ENCODE peak calls at places on chromosome 5, in eight cellular contexts. T, G, S, C, D, B, H and R are unnamed samples.

GRCh38 chr5:35777358-35778087 is 79.2 kb upstream of the IL7R start:
- DNase-seq in T (peak), G (peak), S (peak), C (peak), D (peak), B (peak), H (peak), R (peak)

GRCh38 chr5:14884062-14884612 is 12.6 kb upstream of the ANKH start:
- DNase-seq in T (no peak), G (no peak), S (no peak), C (no peak), D (peak), B (no peak), H (no peak), R (no peak)

GRCh38 chr5:135207866-135208265 is 173.8 kb upstream of the PITX1 start:
- DNase-seq in T (no peak), G (no peak), S (no peak), C (no peak), D (no peak), B (no peak), H (no peak), R (peak)

GRCh38 chr5:150036513-150036912 is 36.0 kb downstream of the HMGXB3 start:
- DNase-seq in T (no peak), G (no peak), S (peak), C (no peak), D (peak), B (peak), H (no peak), R (peak)

GRCh38 chr5:9350301-9350797 is 195.5 kb downstream of the SEMA5A start:
- DNase-seq in T (no peak), G (no peak), S (peak), C (no peak), D (peak), B (no peak), H (no peak), R (peak)

GRCh38 chr5:149429839-149430721 is 51.0 kb upstream of the IL17B start:
- DNase-seq in T (no peak), G (no peak), S (peak), C (no peak), D (peak), B (no peak), H (no peak), R (peak)

GRCh38 chr5:374631-375335 is 53.3 kb downstream of the AHRR start:
- DNase-seq in T (no peak), G (no peak), S (no peak), C (no peak), D (no peak), B (no peak), H (no peak), R (no peak)

GRCh38 chr5:59745422-59745863 is 148.1 kb downstream of the PDE4D start:
- DNase-seq in T (no peak), G (no peak), S (peak), C (no peak), D (peak), B (no peak), H (peak), R (peak)

GRCh38 chr5:81313686-81314085 is 12.3 kb downstream of the ZCCHC9 start:
- DNase-seq in T (no peak), G (no peak), S (peak), C (no peak), D (no peak), B (no peak), H (no peak), R (peak)

GRCh38 chr5:34682926-34683623 is 26.9 kb downstream of the RAI14 start:
- DNase-seq in T (peak), G (no peak), S (peak), C (no peak), D (peak), B (peak), H (peak), R (peak)

GRCh38 chr5:168270446-168270845 is 21.0 kb upstream of the WWC1 start:
- DNase-seq in T (peak), G (no peak), S (peak), C (no peak), D (peak), B (no peak), H (no peak), R (peak)

GRCh38 chr5:94900006-94900505 is 281.6 kb downstream of the SLF1 start:
- DNase-seq in T (no peak), G (no peak), S (no peak), C (no peak), D (no peak), B (no peak), H (no peak), R (no peak)

GRCh38 chr5:22693125-22693524 is 160.0 kb downstream of the CDH12 start:
- DNase-seq in T (no peak), G (no peak), S (no peak), C (no peak), D (no peak), B (no peak), H (no peak), R (no peak)

GRCh38 chr5:168802337-168802736 is 223.2 kb upstream of the PANK3 start:
- DNase-seq in T (no peak), G (no peak), S (no peak), C (no peak), D (no peak), B (no peak), H (no peak), R (no peak)

GRCh38 chr5:126168785-126169184 is 254.4 kb upstream of the GRAMD2B start:
- DNase-seq in T (no peak), G (no peak), S (no peak), C (no peak), D (no peak), B (no peak), H (no peak), R (no peak)

GRCh38 chr5:169301386-169301930 is 519 bp upstream of the SLIT3 start:
- DNase-seq in T (no peak), G (no peak), S (peak), C (no peak), D (no peak), B (no peak), H (peak), R (no peak)

GRCh38 chr5:78003914-78004313 is 227.8 kb upstream of the TBCA start:
- DNase-seq in T (no peak), G (no peak), S (no peak), C (no peak), D (no peak), B (no peak), H (no peak), R (peak)

GRCh38 chr5:133930061-133930823 is 38.2 kb downstream of the C5orf15 start:
- DNase-seq in T (no peak), G (peak), S (peak), C (peak), D (peak), B (no peak), H (no peak), R (no peak)

GRCh38 chr5:147359551-147359950 is 124.7 kb downstream of the STK32A start:
- DNase-seq in T (no peak), G (no peak), S (peak), C (no peak), D (no peak), B (no peak), H (no peak), R (no peak)

GRCh38 chr5:760363-761205 is 23.9 kb downstream of the ZDHHC11B start:
- DNase-seq in T (no peak), G (no peak), S (no peak), C (peak), D (no peak), B (no peak), H (no peak), R (no peak)

GRCh38 chr5:42274913-42275312 is 148.3 kb upstream of the GHR start:
- DNase-seq in T (no peak), G (no peak), S (no peak), C (no peak), D (peak), B (no peak), H (no peak), R (no peak)

GRCh38 chr5:149935431-149935901 is 9.1 kb downstream of the PDE6A start:
- DNase-seq in T (no peak), G (no peak), S (no peak), C (no peak), D (no peak), B (no peak), H (no peak), R (no peak)

GRCh38 chr5:43648499-43649124 is 45.6 kb downstream of the NNT start:
- DNase-seq in T (no peak), G (no peak), S (no peak), C (no peak), D (no peak), B (no peak), H (no peak), R (no peak)